ENCODE peak calls at places on chromosomes 5 and 9, in seven cellular contexts. F is endodermal cell; Q is ascending aorta; W is neural progenitor cell; Y is heart right ventricle; X is CD4-positive, alpha-beta memory T cell; G is GM23248. T is an unnamed sample.

GRCh38 chr9:125372441-125373226 is 111.0 kb downstream of the GAPVD1 start:
- DNase-seq in F (no peak), Y (no peak), W (no peak), G (no peak), X (no peak), Q (no peak), T (no peak)

GRCh38 chr9:94915476-94916450 is 189.3 kb downstream of the AOPEP start:
- DNase-seq in W (no peak), F (peak; percentile 41), Q (peak; percentile 49), G (no peak), Y (no peak), X (no peak), T (no peak)

GRCh38 chr9:91532325-91532724 is 108.7 kb upstream of the NFIL3 start:
- DNase-seq in Y (no peak), X (no peak), Q (no peak), G (no peak), W (no peak), F (no peak), T (no peak)

GRCh38 chr5:167552356-167552755 is 739.1 kb upstream of the WWC1 start:
- DNase-seq in Y (no peak), F (no peak), X (no peak), Q (no peak), W (peak; percentile 71), G (no peak), T (no peak)

GRCh38 chr9:111627260-111627963 is 3.7 kb upstream of the DNAJC25 start:
- DNase-seq in W (no peak), G (no peak), X (no peak), Q (no peak), F (no peak), Y (no peak), T (no peak)

GRCh38 chr9:16039988-16040761 is 487.3 kb downstream of the CCDC171 start:
- DNase-seq in Q (no peak), W (peak; percentile 89), X (no peak), F (peak; percentile 90), G (no peak), Y (no peak), T (no peak)

GRCh38 chr5:80141147-80141671 is 106.1 kb downstream of the THBS4 start:
- DNase-seq in Y (peak; percentile 82), X (no peak), F (peak; percentile 82), W (peak; percentile 91), Q (peak; percentile 87), G (peak; percentile 55), T (peak; percentile 76)

GRCh38 chr5:5422819-5423515 is 490 bp downstream of the ICE1 start:
- DNase-seq in X (no peak), W (no peak), Q (no peak), F (no peak), Y (no peak), G (peak; percentile 53), T (no peak)

GRCh38 chr5:168706655-168707069 is 127.5 kb upstream of the PANK3 start:
- DNase-seq in X (no peak), W (peak; percentile 78), F (peak; percentile 87), G (peak; percentile 53), Y (no peak), Q (no peak), T (no peak)

GRCh38 chr9:8268881-8269280 is 469.3 kb upstream of the DMAC1 start:
- DNase-seq in Q (no peak), F (no peak), G (no peak), X (no peak), Y (no peak), W (no peak), T (no peak)

GRCh38 chr9:36963356-36963755 is 70.7 kb downstream of the PAX5 start:
- DNase-seq in G (no peak), Y (no peak), X (no peak), F (peak; percentile 36), W (no peak), Q (no peak), T (no peak)

GRCh38 chr9:68979538-68980314 is 34.2 kb downstream of the PRKACG start:
- DNase-seq in W (no peak), X (no peak), G (no peak), Q (no peak), Y (peak; percentile 52), F (peak; percentile 60), T (no peak)

GRCh38 chr9:132584616-132585560 is 2.5 kb downstream of the BARHL1 start:
- DNase-seq in F (peak; percentile 65), Y (no peak), X (no peak), W (peak; percentile 54), Q (no peak), G (peak; percentile 34), T (no peak)

GRCh38 chr9:100601216-100601615 is 23.3 kb downstream of the CAVIN4 start:
- DNase-seq in F (peak; percentile 89), G (peak; percentile 84), Y (no peak), X (peak; percentile 37), W (peak; percentile 74), Q (no peak), T (no peak)

GRCh38 chr5:41408676-41409443 is 101.5 kb downstream of the PLCXD3 start:
- DNase-seq in Y (peak; percentile 21), F (peak; percentile 52), X (no peak), Q (no peak), W (no peak), G (peak; percentile 87), T (no peak)

GRCh38 chr9:134502261-134503211 is 139.1 kb upstream of the COL5A1 start:
- DNase-seq in F (peak; percentile 58), X (no peak), G (peak; percentile 100), W (no peak), Q (no peak), Y (peak; percentile 72), T (peak; percentile 35)

GRCh38 chr5:36696059-36696673 is 89.8 kb downstream of the SLC1A3 start:
- DNase-seq in Y (peak; percentile 29), X (peak; percentile 37), F (peak; percentile 92), W (peak; percentile 67), G (peak; percentile 79), Q (no peak), T (no peak)

GRCh38 chr5:76175051-76175666 is 92.0 kb downstream of the SV2C start:
- DNase-seq in F (peak; percentile 89), G (peak; percentile 56), Q (no peak), W (peak; percentile 75), X (no peak), Y (no peak), T (peak; percentile 15)

GRCh38 chr5:1827410-1828397 is 26.5 kb downstream of the NDUFS6 start:
- DNase-seq in X (no peak), Q (no peak), F (peak; percentile 73), G (no peak), Y (no peak), W (peak; percentile 39), T (no peak)

GRCh38 chr5:59021837-59022514 is 439.1 kb downstream of the RAB3C start:
- DNase-seq in Y (peak; percentile 51), G (no peak), X (no peak), Q (no peak), W (no peak), F (no peak), T (no peak)

GRCh38 chr9:84850830-84851372 is 181.4 kb downstream of the NTRK2 start:
- DNase-seq in Q (no peak), W (no peak), G (peak; percentile 12), X (no peak), Y (no peak), F (no peak), T (no peak)
- H3K9me3 ChIP-seq in Q (no peaks in the 10 kb centered on the region), W (no peaks in the 10 kb centered on the region), G (no peaks in the 10 kb centered on the region), X (no peaks in the 10 kb centered on the region), Y (no peaks in the 10 kb centered on the region), F (no peaks in the 10 kb centered on the region), T (no peaks in the 10 kb centered on the region)

DNA sequence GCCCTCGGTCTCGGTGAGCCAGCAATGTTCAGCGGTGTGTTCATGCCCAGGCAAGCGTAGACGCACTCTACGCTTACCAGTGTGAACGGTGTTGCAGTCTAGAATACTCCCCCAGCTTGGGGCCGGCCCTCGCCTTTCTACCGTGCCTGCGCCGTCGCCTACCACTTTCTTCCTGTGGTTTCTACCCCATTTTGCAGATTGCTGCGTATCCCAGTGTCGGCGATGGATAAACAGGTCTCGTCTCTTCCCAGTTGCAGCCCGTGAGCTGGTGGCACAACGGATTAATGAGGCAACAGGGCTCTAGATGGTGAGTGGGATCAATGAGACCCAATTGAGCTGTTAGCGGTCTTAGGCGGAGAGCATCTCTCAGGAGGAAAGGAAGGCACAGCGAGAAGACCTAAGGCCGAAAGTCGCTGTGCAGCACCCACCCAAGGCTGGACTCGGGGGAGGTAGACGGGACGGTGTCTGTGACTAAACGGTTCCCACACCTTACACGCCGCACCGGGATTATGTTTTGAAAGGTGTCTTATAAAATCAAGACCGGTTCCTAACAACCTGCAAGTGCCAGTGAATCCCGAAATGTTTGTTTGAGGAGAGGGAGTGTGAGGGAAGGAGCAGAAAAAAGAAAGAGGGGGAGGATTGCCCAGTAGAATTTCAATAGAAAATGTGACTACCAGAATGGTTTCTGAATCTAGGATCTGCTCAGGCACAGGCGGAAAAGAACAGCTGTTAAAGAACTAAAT is 5.8 kb downstream of the OTP start:
- DNase-seq in W (peak; percentile 60), X (no peak), Y (no peak), Q (no peak), F (peak; percentile 63), G (no peak), T (no peak)
- H3K27me3 ChIP-seq in W (peaks cover 100% of the 10 kb centered on the region), X (peaks cover 82% of the 10 kb centered on the region), Y (peaks cover 100% of the 10 kb centered on the region), Q (peaks cover 72% of the 10 kb centered on the region), F (peaks cover 100% of the 10 kb centered on the region), G (peaks cover 95% of the 10 kb centered on the region), T (peaks cover 100% of the 10 kb centered on the region)

GRCh38 chr5:179371681-179372675 is 26.7 kb upstream of the ADAMTS2 start:
- DNase-seq in Y (no peak), X (no peak), F (peak; percentile 35), Q (peak; percentile 46), G (no peak), W (no peak), T (no peak)

GRCh38 chr5:179371123-179371515 is 25.9 kb upstream of the ADAMTS2 start:
- DNase-seq in Y (no peak), G (no peak), X (no peak), W (no peak), Q (peak; percentile 15), F (no peak), T (no peak)

GRCh38 chr5:179368806-179369529 is 23.7 kb upstream of the ADAMTS2 start:
- DNase-seq in Y (no peak), F (no peak), X (no peak), Q (no peak), W (no peak), G (no peak), T (no peak)

GRCh38 chr5:179369530-179369884 is 24.2 kb upstream of the ADAMTS2 start:
- DNase-seq in Q (no peak), F (no peak), Y (no peak), W (no peak), X (no peak), G (no peak), T (no peak)

GRCh38 chr5:179370490-179371122 is 25.3 kb upstream of the ADAMTS2 start:
- DNase-seq in Y (no peak), W (no peak), G (no peak), X (no peak), F (peak; percentile 34), Q (no peak), T (no peak)
- H3K9me3 ChIP-seq in Y (no peaks in the 10 kb centered on the region), W (no peaks in the 10 kb centered on the region), G (no peaks in the 10 kb centered on the region), X (no peaks in the 10 kb centered on the region), F (no peaks in the 10 kb centered on the region), Q (no peaks in the 10 kb centered on the region), T (no peaks in the 10 kb centered on the region)

GRCh38 chr9:135696446-135696845 is 2.8 kb downstream of the SOHLH1 start:
- DNase-seq in G (no peak), Y (no peak), W (no peak), F (no peak), X (peak; percentile 3), Q (no peak), T (no peak)
- H3K27me3 ChIP-seq in G (no peaks in the 10 kb centered on the region), Y (no peaks in the 10 kb centered on the region), W (peaks cover 7% of the 10 kb centered on the region), F (no peaks in the 10 kb centered on the region), X (no peaks in the 10 kb centered on the region), Q (peaks cover under 1% of the 10 kb centered on the region), T (peaks cover 16% of the 10 kb centered on the region)

GRCh38 chr9:137948642-137949041 is 71.1 kb downstream of the CACNA1B start:
- DNase-seq in X (no peak), G (no peak), W (no peak), Y (no peak), Q (no peak), F (no peak), T (no peak)
- H3K9me3 ChIP-seq in X (no peaks in the 10 kb centered on the region), G (no peaks in the 10 kb centered on the region), W (peaks cover 25% of the 10 kb centered on the region), Y (peaks cover 11% of the 10 kb centered on the region), Q (no peaks in the 10 kb centered on the region), F (peaks cover 65% of the 10 kb centered on the region), T (no peaks in the 10 kb centered on the region)